ENCODE peak calls at places on chromosome 2, in four cellular contexts. D is left colon, M is heart right ventricle, B is DMS153. Q is an unnamed sample.

GRCh38 chr2:113167115-113167932 is 6.4 kb upstream of the PSD4 start:
- DNase-seq in D (peak; percentile 78), M (no peak), B (peak; percentile 89), Q (peak; percentile 38)

GRCh38 chr2:230654057-230654456 is 58.6 kb upstream of the CAB39 start:
- DNase-seq in D (no peak), M (no peak), B (no peak), Q (no peak)

GRCh38 chr2:67006373-67006960 is 390.7 kb upstream of the ETAA1 start:
- DNase-seq in M (no peak), D (no peak), B (no peak), Q (no peak)

GRCh38 chr2:86783615-86784339 is 6.9 kb downstream of the CD8A start:
- DNase-seq in M (no peak), D (no peak), B (no peak), Q (no peak)

GRCh38 chr2:20593072-20594034 is 57.5 kb downstream of the HS1BP3 start:
- DNase-seq in M (peak; percentile 52), B (no peak), D (peak; percentile 18), Q (no peak)

GRCh38 chr2:9984217-9984739 is 32.8 kb downstream of the GRHL1 start:
- DNase-seq in D (no peak), B (no peak), M (no peak), Q (peak; percentile 1)

GRCh38 chr2:128386066-128386465 is 67.4 kb upstream of the HS6ST1 start:
- DNase-seq in D (no peak), M (no peak), B (no peak), Q (no peak)

GRCh38 chr2:176066645-176067586 is 16.8 kb downstream of the EVX2 start:
- DNase-seq in D (no peak), M (no peak), B (no peak), Q (no peak)